ENCODE peak calls at places on chromosomes 2 and 18, in six cellular contexts. B is stimulated activated CD8-positive, alpha-beta memory T cell treated with anti-CD3 and anti-CD28 coated beads, Interleukin-2, amount 100 ng/mL, for 48 hours; O is brain microvascular endothelial cell; E is stromal cell of bone marrow; X is GM19239; U is retinal pigment epithelial cell. Q is an unnamed sample.

GRCh38 chr2:119659601-119660342 is 19.2 kb upstream of the TMEM177 start:
- DNase-seq in B (no peak), U (no peak), O (peak), E (no peak), X (no peak), Q (no peak)

GRCh38 chr2:33210626-33211025 is 263.9 kb downstream of the LTBP1 start:
- DNase-seq in U (peak), B (no peak), O (peak), X (no peak), E (peak), Q (no peak)

GRCh38 chr18:33901894-33902512 is 322.7 kb downstream of the NOL4 start:
- DNase-seq in X (no peak), U (no peak), E (no peak), B (no peak), O (no peak), Q (no peak)

GRCh38 chr18:48161201-48161910 is 230.9 kb upstream of the SMAD2 start:
- DNase-seq in X (peak), U (no peak), E (peak), B (peak), O (peak), Q (no peak)

GRCh38 chr2:99488999-99489757 is 639 bp downstream of the REV1 start:
- DNase-seq in X (peak), E (peak), B (peak), U (no peak), O (peak), Q (no peak)

GRCh38 chr2:160407393-160408204 is 86.0 kb downstream of the RBMS1 start:
- DNase-seq in U (peak), E (no peak), X (peak), B (peak), O (peak), Q (no peak)

GRCh38 chr2:195494452-195494851 is 162.6 kb upstream of the SLC39A10 start:
- DNase-seq in B (no peak), E (no peak), X (no peak), U (no peak), O (no peak), Q (no peak)

GRCh38 chr2:58899692-58900091 is 658.6 kb upstream of the FANCL start:
- DNase-seq in U (no peak), O (peak), E (no peak), B (no peak), X (no peak), Q (no peak)

GRCh38 chr2:42084231-42084671 is 36.4 kb downstream of the PKDCC start:
- DNase-seq in X (no peak), B (no peak), E (peak), O (no peak), U (no peak), Q (no peak)

GRCh38 chr2:98749053-98749450 is 18.1 kb upstream of the MGAT4A start:
- DNase-seq in O (no peak), B (no peak), E (no peak), X (no peak), U (no peak), Q (no peak)

GRCh38 chr2:239378021-239378917 is 22.6 kb downstream of the HDAC4 start:
- DNase-seq in B (no peak), O (no peak), U (no peak), E (no peak), X (no peak), Q (peak)

GRCh38 chr18:67865400-67865799 is 348.9 kb upstream of the DSEL start:
- DNase-seq in X (no peak), B (no peak), O (no peak), U (no peak), E (no peak), Q (no peak)

GRCh38 chr2:217459675-217460405 is 543.0 kb downstream of the TNS1 start:
- DNase-seq in E (no peak), U (no peak), O (no peak), B (no peak), X (no peak), Q (no peak)

Q was measured in chondrocyte.